ENCODE peak calls at places on chromosomes 13 and 19, in five cellular contexts. F, K, N, M and B are unnamed samples.

GRCh38 chr19:31095100-31095804 is 254.0 kb downstream of the TSHZ3 start:
- DNase-seq in N (no peak), M (no peak), F (no peak), K (no peak), B (no peak)

GRCh38 chr13:47672982-47673670 is 327.9 kb downstream of the SUCLA2 start:
- DNase-seq in N (no peak), F (no peak), M (no peak), K (peak), B (peak)

GRCh38 chr13:65787087-65787486 is 1443.0 kb downstream of the PCDH9 start:
- DNase-seq in M (no peak), F (no peak), K (peak), N (no peak), B (peak)

GRCh38 chr19:6564393-6564792 is 26.6 kb downstream of the CD70 start:
- DNase-seq in N (no peak), M (no peak), K (peak), F (no peak), B (no peak)

GRCh38 chr13:112326821-112327370 is 49.3 kb upstream of the SPACA7 start:
- DNase-seq in M (no peak), K (no peak), F (no peak), N (no peak), B (no peak)

GRCh38 chr13:50617134-50617721 is 226.3 kb downstream of the DLEU7 start:
- DNase-seq in K (peak), F (no peak), M (no peak), N (no peak), B (peak)

GRCh38 chr13:60335531-60335930 is 61.5 kb upstream of the TDRD3 start:
- DNase-seq in N (no peak), K (peak), M (no peak), F (peak), B (peak)

GRCh38 chr13:31107109-31107508 is 54.6 kb downstream of the HSPH1 start:
- DNase-seq in F (no peak), M (no peak), K (no peak), N (no peak), B (no peak)

GRCh38 chr19:13794388-13794751 is 873 bp upstream of the ZSWIM4 start:
- DNase-seq in F (no peak), K (peak), M (no peak), N (no peak), B (peak)

GRCh38 chr19:1252221-1252817 is 3.9 kb downstream of the MIDN start:
- DNase-seq in N (no peak), M (no peak), K (peak), F (no peak), B (peak)

GRCh38 chr19:19591133-19591825 is 27.2 kb downstream of the PBX4 start:
- DNase-seq in N (no peak), F (no peak), M (no peak), K (peak), B (peak)

GRCh38 chr13:100382787-100383186 is 205.8 kb downstream of the GGACT start:
- DNase-seq in K (peak), M (no peak), N (no peak), F (no peak), B (peak)

GRCh38 chr13:22061371-22061805 is 390.5 kb downstream of the FGF9 start:
- DNase-seq in N (no peak), K (no peak), F (peak), M (peak), B (no peak)

GRCh38 chr19:18417250-18418033 is 1.8 kb upstream of the SSBP4 start:
- DNase-seq in N (peak), K (peak), F (peak), M (no peak), B (peak)

GRCh38 chr19:10288662-10289166 is 1.0 kb upstream of the ICAM5 start:
- DNase-seq in M (no peak), N (no peak), K (peak), F (peak), B (no peak)

GRCh38 chr13:81568824-81569223 is 1227.9 kb upstream of the SPRY2 start:
- DNase-seq in N (no peak), M (no peak), F (no peak), K (no peak), B (no peak)

GRCh38 chr13:75554981-75555380 is 5.4 kb downstream of the UCHL3 start:
- DNase-seq in K (peak), M (no peak), N (no peak), F (no peak), B (no peak)